ENCODE peak calls at places on chromosomes 6 and 20, in eight cellular contexts. B is psoas muscle; V is esophagus squamous epithelium; J is heart right ventricle; K is left ventricle myocardium inferior; C is left lung; O is H1; N is CD8-positive, alpha-beta memory T cell. S is an unnamed sample. For H3K36me3, the result is how much of the 10 kb centered on the place peaks cover.

GRCh38 chr6:46628498-46628897 is 24.1 kb downstream of the CYP39A1 start:
- DNase-seq in B (no peak), V (no peak), J (no peak), K (no peak), C (no peak), O (no peak), N (no peak), S (no peak)

GRCh38 chr6:88141641-88142298 is 24.4 kb downstream of the CNR1 start:
- DNase-seq in B (no peak), V (no peak), J (no peak), K (no peak), C (no peak), O (no peak), N (no peak), S (peak)

GRCh38 chr20:32737371-32738223 is 5.7 kb downstream of the COMMD7 start:
- DNase-seq in B (no peak), V (no peak), J (no peak), K (no peak), C (no peak), O (no peak), N (peak), S (no peak)

GRCh38 chr6:42086665-42087050 is 36.3 kb downstream of the TAF8 start:
- DNase-seq in B (no peak), V (no peak), J (no peak), K (no peak), C (no peak), O (no peak), N (no peak), S (no peak)

GRCh38 chr6:144953552-144954240 is 668.6 kb downstream of the UTRN start:
- DNase-seq in B (no peak), V (no peak), J (no peak), K (no peak), C (no peak), O (no peak), N (no peak), S (no peak)

GRCh38 chr6:103800131-103800670 is 1059.5 kb downstream of the HACE1 start:
- DNase-seq in B (no peak), V (no peak), J (no peak), K (no peak), C (no peak), O (no peak), N (no peak), S (no peak)

GRCh38 chr6:103870970-103871369 is 988.7 kb downstream of the HACE1 start:
- DNase-seq in B (no peak), V (no peak), J (no peak), K (no peak), C (no peak), O (no peak), N (no peak), S (no peak)

GRCh38 chr20:6590891-6591679 is 176.4 kb upstream of the BMP2 start:
- DNase-seq in B (no peak), V (no peak), J (no peak), K (no peak), C (no peak), O (no peak), N (no peak), S (no peak)

GRCh38 chr20:9493818-9494217 is 20.6 kb upstream of the LAMP5 start:
- DNase-seq in B (no peak), V (no peak), J (no peak), K (no peak), C (no peak), O (no peak), N (no peak), S (no peak)

GRCh38 chr6:5275497-5275896 is 14.2 kb downstream of the FARS2 start:
- DNase-seq in B (no peak), V (no peak), J (no peak), K (no peak), C (no peak), O (no peak), N (no peak), S (no peak)

GRCh38 chr6:70221025-70221714 is 81.7 kb downstream of the COL9A1 start:
- DNase-seq in B (no peak), V (no peak), J (no peak), K (no peak), C (no peak), O (no peak), N (no peak), S (peak)

GRCh38 chr6:32790306-32790705 is 26.5 kb downstream of the HLA-DOB start:
- DNase-seq in B (no peak), V (no peak), J (no peak), K (no peak), C (no peak), O (no peak), N (no peak), S (no peak)

GRCh38 chr6:73079978-73080377 is 145.3 kb downstream of the KHDC1L start:
- DNase-seq in B (no peak), V (no peak), J (no peak), K (no peak), C (no peak), O (no peak), N (no peak), S (no peak)

GRCh38 chr20:51930775-51931174 is 128.5 kb upstream of the SALL4 start:
- DNase-seq in B (no peak), V (no peak), J (peak), K (no peak), C (no peak), O (no peak), N (no peak), S (no peak)

GRCh38 chr20:23241416-23241815 is 109.2 kb upstream of the NXT1 start:
- DNase-seq in B (no peak), V (no peak), J (no peak), K (no peak), C (no peak), O (peak), N (no peak), S (no peak)

GRCh38 chr6:28141500-28142329 is at the start of gene ZKSCAN8:
- DNase-seq in B (peak), V (peak), J (peak), K (peak), C (peak), O (peak), N (peak), S (peak)

GRCh38 chr20:32364554-32365208 is 6.5 kb downstream of the ASXL1 start:
- DNase-seq in B (no peak), V (no peak), J (no peak), K (no peak), C (no peak), O (no peak), N (no peak), S (no peak)

GRCh38 chr6:307065-307814 is 15.0 kb downstream of the DUSP22 start:
- DNase-seq in B (no peak), V (no peak), J (peak), K (no peak), C (peak), O (no peak), N (no peak), S (no peak)

GRCh38 chr6:150492507-150492906 is 107.2 kb upstream of the PLEKHG1 start:
- DNase-seq in B (no peak), V (no peak), J (no peak), K (no peak), C (no peak), O (no peak), N (no peak), S (peak)

GRCh38 chr6:2961491-2961890 is 9.9 kb downstream of the SERPINB6 start:
- DNase-seq in B (no peak), V (no peak), J (no peak), K (no peak), C (no peak), O (no peak), N (no peak), S (no peak)

GRCh38 chr6:1608976-1609661 is 596 bp upstream of the FOXC1 start:
- DNase-seq in B (peak), V (no peak), J (no peak), K (no peak), C (no peak), O (no peak), N (no peak), S (peak)

GRCh38 chr6:138647006-138647405 is 126.6 kb upstream of the CCDC28A start:
- DNase-seq in B (no peak), V (no peak), J (no peak), K (no peak), C (no peak), O (no peak), N (no peak), S (no peak)

GRCh38 chr6:17291778-17292177 is 10.6 kb downstream of the RBM24 start:
- DNase-seq in B (no peak), V (no peak), J (no peak), K (no peak), C (no peak), O (no peak), N (no peak), S (no peak)

GRCh38 chr6:169702640-169703246 is 817 bp downstream of the C6orf120 start:
- DNase-seq in B (peak), V (no peak), J (no peak), K (peak), C (peak), O (no peak), N (peak), S (no peak)

GRCh38 chr20:56442381-56443365 is 25.8 kb upstream of the RTF2 start:
- DNase-seq in B (no peak), V (no peak), J (no peak), K (no peak), C (no peak), O (no peak), N (peak), S (no peak)

GRCh38 chr20:56447227-56447626 is 21.2 kb upstream of the RTF2 start:
- DNase-seq in B (no peak), V (no peak), J (no peak), K (no peak), C (no peak), O (no peak), N (no peak), S (no peak)

GRCh38 chr20:56445130-56445529 is 23.3 kb upstream of the RTF2 start:
- DNase-seq in B (no peak), V (no peak), J (no peak), K (no peak), C (no peak), O (no peak), N (no peak), S (no peak)

GRCh38 chr20:56443654-56444540 is 24.5 kb upstream of the RTF2 start:
- DNase-seq in B (no peak), V (no peak), J (peak), K (peak), C (no peak), O (no peak), N (no peak), S (no peak)

GRCh38 chr20:56445540-56445939 is 22.9 kb upstream of the RTF2 start:
- DNase-seq in B (no peak), V (no peak), J (no peak), K (no peak), C (no peak), O (no peak), N (no peak), S (no peak)
- H3K36me3 ChIP-seq in B (under half), V (under half), J (under half), K (under half), C (under half), O (under half), N (under half), S (under half)

GRCh38 chr20:34420146-34420545 is 57.1 kb downstream of the ITCH start:
- DNase-seq in B (no peak), V (no peak), J (no peak), K (no peak), C (no peak), O (no peak), N (no peak), S (no peak)
- H3K36me3 ChIP-seq in B (half or more), V (under half), J (half or more), K (half or more), C (under half), O (under half), N (under half), S (under half)

DNA sequence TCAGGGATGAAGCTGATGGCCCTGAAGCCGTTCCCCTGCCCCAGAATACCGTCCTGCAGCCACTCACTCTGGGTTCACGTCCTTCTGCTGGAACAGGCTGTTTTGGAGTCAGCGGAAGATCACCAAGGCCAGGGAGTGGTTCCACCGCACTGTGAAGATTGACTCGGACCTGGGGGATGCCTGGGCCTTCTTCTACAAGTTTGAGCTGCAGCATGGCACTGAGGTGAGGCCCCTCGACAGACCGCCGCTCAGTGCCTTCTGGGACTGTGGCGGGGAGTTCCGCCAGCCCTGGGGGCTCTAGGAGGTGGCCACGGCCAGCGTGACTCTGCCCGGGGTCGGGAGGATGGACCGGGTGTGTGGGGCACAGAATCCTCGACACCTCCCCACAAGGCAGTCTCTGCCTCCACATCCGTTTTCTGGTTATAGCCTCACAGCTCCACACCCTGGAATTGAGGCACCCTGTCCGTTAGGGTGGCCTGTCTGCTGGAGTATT is 4.1 kb upstream of the C20orf204 start:
- DNase-seq in B (no peak), V (no peak), J (no peak), K (no peak), C (peak), O (no peak), N (no peak), S (no peak)
- H3K36me3 ChIP-seq in B (half or more), V (under half), J (half or more), K (half or more), C (under half), O (under half), N (under half), S (under half)

GRCh38 chr20:62200491-62201172 is 17.8 kb downstream of the MTG2 start:
- DNase-seq in B (no peak), V (no peak), J (no peak), K (no peak), C (peak), O (no peak), N (no peak), S (no peak)
- H3K36me3 ChIP-seq in B (half or more), V (under half), J (half or more), K (half or more), C (under half), O (under half), N (under half), S (under half)

GRCh38 chr20:16428112-16428511 is 145.1 kb downstream of the KIF16B start:
- DNase-seq in B (no peak), V (no peak), J (no peak), K (no peak), C (no peak), O (no peak), N (no peak), S (no peak)

GRCh38 chr20:16419138-16419715 is 154.0 kb downstream of the KIF16B start:
- DNase-seq in B (no peak), V (no peak), J (no peak), K (no peak), C (no peak), O (no peak), N (no peak), S (no peak)

GRCh38 chr20:16423311-16424212 is 149.7 kb downstream of the KIF16B start:
- DNase-seq in B (no peak), V (no peak), J (no peak), K (no peak), C (no peak), O (no peak), N (no peak), S (no peak)

DNA sequence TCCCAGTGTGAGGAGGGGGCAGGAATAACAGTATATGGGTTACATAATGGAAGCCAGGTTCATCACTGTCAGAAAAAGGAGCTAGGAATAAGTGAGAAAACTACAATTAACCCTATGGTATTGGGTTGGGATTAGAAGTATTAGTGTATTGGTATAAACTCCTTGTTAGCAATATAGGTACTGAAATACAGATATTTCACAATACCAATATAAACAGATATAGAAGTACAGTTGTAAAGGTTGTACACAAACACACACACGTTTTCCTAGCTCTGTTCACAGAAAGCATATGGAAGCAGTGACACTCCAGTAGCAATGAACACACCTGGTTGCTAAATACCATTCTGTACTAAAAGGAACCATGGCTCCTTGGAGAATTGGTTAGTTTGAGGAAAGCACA is 148.5 kb downstream of the KIF16B start:
- DNase-seq in B (no peak), V (no peak), J (no peak), K (no peak), C (no peak), O (no peak), N (no peak), S (no peak)
- H3K36me3 ChIP-seq in B (under half), V (under half), J (half or more), K (half or more), C (under half), O (under half), N (under half), S (under half)

GRCh38 chr6:89790403-89790802 is 29.2 kb downstream of the MDN1 start:
- DNase-seq in B (no peak), V (no peak), J (no peak), K (no peak), C (no peak), O (no peak), N (no peak), S (no peak)

GRCh38 chr6:89782222-89782621 is 37.4 kb downstream of the MDN1 start:
- DNase-seq in B (no peak), V (no peak), J (no peak), K (no peak), C (no peak), O (no peak), N (no peak), S (no peak)

GRCh38 chr6:89787660-89788338 is 31.8 kb downstream of the MDN1 start:
- DNase-seq in B (no peak), V (no peak), J (no peak), K (no peak), C (no peak), O (no peak), N (no peak), S (no peak)

GRCh38 chr6:89789980-89790379 is 29.6 kb downstream of the MDN1 start:
- DNase-seq in B (no peak), V (no peak), J (no peak), K (no peak), C (no peak), O (no peak), N (no peak), S (no peak)

DNA sequence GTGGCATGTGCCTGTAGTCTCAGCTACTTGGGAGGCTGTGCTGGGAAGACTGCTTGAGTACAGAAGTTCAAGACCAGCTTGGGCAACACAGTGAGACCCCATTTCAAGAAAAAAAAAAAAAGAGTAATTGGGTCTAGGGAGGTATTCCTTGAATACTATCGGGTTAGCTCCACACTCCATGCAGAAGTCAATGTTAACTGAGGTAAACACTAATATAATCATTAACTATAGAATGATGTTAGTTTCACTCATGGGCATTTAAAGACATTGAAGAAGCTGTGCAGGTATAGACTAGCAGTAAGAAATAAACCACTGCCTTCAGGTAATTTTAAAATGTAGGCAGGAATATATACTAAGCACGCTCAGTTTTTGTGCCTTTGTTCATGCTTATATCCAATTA is 32.6 kb downstream of the MDN1 start:
- DNase-seq in B (no peak), V (no peak), J (no peak), K (no peak), C (no peak), O (no peak), N (no peak), S (no peak)
- H3K36me3 ChIP-seq in B (half or more), V (under half), J (half or more), K (half or more), C (under half), O (half or more), N (under half), S (half or more)

DNA sequence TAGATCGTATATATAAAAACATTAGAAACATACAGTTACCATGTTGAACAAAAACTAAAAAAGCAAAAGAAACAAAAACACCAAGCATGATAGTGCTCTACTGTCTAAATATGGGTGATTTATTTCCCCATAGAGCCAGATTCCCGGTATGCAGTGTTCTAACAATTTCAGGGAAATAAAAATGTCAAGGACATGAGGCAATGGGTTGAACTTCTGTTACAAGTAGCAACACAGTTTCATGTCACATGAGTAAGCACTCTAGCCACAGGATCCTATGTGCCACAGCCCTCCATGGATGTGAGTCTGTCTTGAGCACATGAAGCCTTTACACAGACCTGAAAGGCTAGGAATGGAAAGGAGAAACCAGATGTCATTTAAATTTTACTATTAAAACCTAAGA is 96.0 kb downstream of the MAP3K5 start:
- DNase-seq in B (no peak), V (no peak), J (no peak), K (no peak), C (no peak), O (no peak), N (no peak), S (no peak)
- H3K36me3 ChIP-seq in B (under half), V (under half), J (under half), K (under half), C (under half), O (under half), N (under half), S (under half)

GRCh38 chr6:89784838-89785237 is 34.8 kb downstream of the MDN1 start:
- DNase-seq in B (no peak), V (no peak), J (no peak), K (no peak), C (no peak), O (no peak), N (no peak), S (no peak)
- H3K36me3 ChIP-seq in B (half or more), V (under half), J (half or more), K (half or more), C (under half), O (half or more), N (under half), S (half or more)